ENCODE peak calls at places on chromosomes 16 and 17, in six cellular contexts. F is ovary, V is lower leg skin, T is HCT116, J is Peyer's patch, Q is IMR-90. C is an unnamed sample.

GRCh38 chr16:48117217-48118105 is 38.3 kb downstream of the ABCC12 start:
- DNase-seq in V (no peak), Q (no peak), T (peak; percentile 56), J (peak; percentile 26), F (no peak), C (peak; percentile 76)

GRCh38 chr17:16915752-16916556 is 56.0 kb downstream of the TNFRSF13B start:
- DNase-seq in J (peak; percentile 72), Q (peak; percentile 16), F (no peak), V (peak; percentile 84), T (peak; percentile 70), C (peak; percentile 44)

GRCh38 chr17:16922386-16923096 is 49.4 kb downstream of the TNFRSF13B start:
- DNase-seq in F (no peak), J (no peak), T (no peak), V (no peak), Q (peak; percentile 8), C (no peak)

GRCh38 chr17:27353469-27354050 is 59.6 kb downstream of the WSB1 start:
- DNase-seq in V (peak; percentile 99), Q (peak; percentile 92), F (peak; percentile 94), J (peak; percentile 81), T (peak; percentile 78), C (peak; percentile 98)

GRCh38 chr16:53753431-53753830 is 49.5 kb downstream of the FTO start:
- DNase-seq in T (no peak), J (no peak), V (no peak), Q (no peak), F (no peak), C (no peak)

GRCh38 chr17:75845058-75845711 is 981 bp upstream of the UNC13D start:
- DNase-seq in J (peak; percentile 81), Q (peak; percentile 73), V (peak; percentile 97), T (peak; percentile 96), F (peak; percentile 59), C (peak; percentile 92)

GRCh38 chr16:29927523-29927905 is 1.5 kb upstream of the KCTD13 start:
- DNase-seq in J (no peak), T (no peak), Q (no peak), F (no peak), V (no peak), C (no peak)

GRCh38 chr17:78112508-78113471 is 15.8 kb downstream of the TMC6 start:
- DNase-seq in T (peak; percentile 33), V (peak; percentile 96), F (peak; percentile 78), Q (peak; percentile 13), J (peak; percentile 82), C (peak; percentile 88)

GRCh38 chr17:2709173-2709661 is 2.3 kb downstream of the CLUH start:
- DNase-seq in T (no peak), Q (no peak), F (peak; percentile 35), V (peak; percentile 91), J (peak; percentile 47), C (peak; percentile 32)

GRCh38 chr17:27601069-27601974 is 29.7 kb upstream of the LGALS9 start:
- DNase-seq in V (peak; percentile 96), J (peak; percentile 91), F (peak; percentile 90), T (peak; percentile 50), Q (peak; percentile 83), C (peak; percentile 93)

GRCh38 chr17:75692976-75693375 is 25.8 kb downstream of the SAP30BP start:
- DNase-seq in J (no peak), V (no peak), Q (no peak), F (no peak), T (no peak), C (no peak)

GRCh38 chr16:51697454-51697853 is 546.4 kb upstream of the SALL1 start:
- DNase-seq in Q (no peak), V (no peak), T (no peak), J (no peak), F (no peak), C (no peak)

GRCh38 chr16:85602831-85603755 is 10.0 kb upstream of the GSE1 start:
- DNase-seq in F (no peak), J (no peak), Q (no peak), V (no peak), T (no peak), C (no peak)

GRCh38 chr17:73289549-73290254 is 22.1 kb downstream of the CDC42EP4 start:
- DNase-seq in T (no peak), Q (no peak), J (no peak), V (no peak), F (no peak), C (no peak)

GRCh38 chr17:73293031-73293430 is 18.8 kb downstream of the CDC42EP4 start:
- DNase-seq in V (no peak), F (no peak), J (no peak), T (peak; percentile 51), Q (no peak), C (no peak)

GRCh38 chr17:73292031-73292531 is 19.7 kb downstream of the CDC42EP4 start:
- DNase-seq in J (no peak), F (no peak), T (peak; percentile 89), Q (peak; percentile 83), V (no peak), C (peak; percentile 22)

GRCh38 chr17:73290399-73291259 is 21.2 kb downstream of the CDC42EP4 start:
- DNase-seq in F (no peak), V (no peak), J (no peak), T (no peak), Q (no peak), C (no peak)

DNA sequence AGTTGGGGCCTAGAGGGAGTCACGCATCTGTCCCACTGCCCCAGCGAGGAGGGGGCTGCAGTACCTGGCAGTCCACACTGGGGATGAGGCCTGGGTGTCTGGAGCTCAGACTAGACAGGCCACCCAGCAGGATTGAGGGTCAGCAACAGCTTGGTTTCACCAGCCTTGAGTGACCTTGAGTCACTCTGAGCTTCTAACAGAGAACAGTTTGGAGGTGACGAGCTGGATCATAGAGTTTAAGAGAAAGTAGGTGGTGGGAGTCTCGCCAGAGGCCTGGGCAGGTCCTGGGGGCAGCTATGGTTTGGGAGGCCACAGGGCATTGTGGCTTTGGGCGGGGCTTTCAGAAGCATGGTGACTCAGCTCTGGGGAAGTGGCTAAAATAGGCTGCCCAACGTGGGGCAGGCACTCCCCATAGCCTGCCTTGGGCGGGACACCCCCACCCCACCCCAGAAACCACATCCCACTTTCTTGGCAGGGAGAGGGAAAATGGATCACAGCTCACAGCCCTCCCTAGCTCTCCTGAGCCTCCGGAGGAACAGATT is 20.5 kb downstream of the CDC42EP4 start:
- DNase-seq in V (peak; percentile 95), Q (peak; percentile 86), J (no peak), F (peak; percentile 66), T (peak; percentile 79), C (peak; percentile 77)
- TF ChIP-seq POLR2A in V (no peak), Q (no peak), J (no peak), F (no peak), T (no peak), C (no peak)

GRCh38 chr16:50553731-50554360 is 5.7 kb downstream of the NKD1 start:
- DNase-seq in F (no peak), J (no peak), Q (no peak), T (no peak), V (no peak), C (no peak)
- TF ChIP-seq POLR2A in F (no peak), J (no peak), Q (no peak), T (no peak), V (no peak), C (no peak)

DNA sequence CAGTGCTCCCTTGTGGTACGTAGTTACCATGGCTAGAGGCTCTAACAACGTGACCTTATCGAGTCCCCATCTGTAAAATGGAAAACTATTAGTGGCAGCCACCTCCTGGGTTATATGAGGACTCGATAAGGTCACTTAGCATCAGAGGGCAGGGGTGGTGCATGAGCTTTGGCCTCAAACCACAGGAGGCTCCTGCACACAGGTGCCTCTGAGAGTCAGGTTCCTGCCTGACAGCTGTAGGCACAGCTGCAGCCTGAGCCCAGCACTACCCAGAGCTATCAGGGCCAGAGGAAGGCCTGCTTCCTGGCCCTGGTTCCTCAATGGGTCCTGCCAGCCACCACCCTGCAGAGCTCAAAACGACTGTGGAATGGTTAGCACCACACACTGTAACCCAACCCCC is 57.2 kb upstream of the SEC14L1 start:
- DNase-seq in V (no peak), F (no peak), T (no peak), Q (no peak), J (no peak), C (no peak)
- TF ChIP-seq POLR2A in V (no peak), F (no peak), T (no peak), Q (no peak), J (no peak), C (no peak)

DNA sequence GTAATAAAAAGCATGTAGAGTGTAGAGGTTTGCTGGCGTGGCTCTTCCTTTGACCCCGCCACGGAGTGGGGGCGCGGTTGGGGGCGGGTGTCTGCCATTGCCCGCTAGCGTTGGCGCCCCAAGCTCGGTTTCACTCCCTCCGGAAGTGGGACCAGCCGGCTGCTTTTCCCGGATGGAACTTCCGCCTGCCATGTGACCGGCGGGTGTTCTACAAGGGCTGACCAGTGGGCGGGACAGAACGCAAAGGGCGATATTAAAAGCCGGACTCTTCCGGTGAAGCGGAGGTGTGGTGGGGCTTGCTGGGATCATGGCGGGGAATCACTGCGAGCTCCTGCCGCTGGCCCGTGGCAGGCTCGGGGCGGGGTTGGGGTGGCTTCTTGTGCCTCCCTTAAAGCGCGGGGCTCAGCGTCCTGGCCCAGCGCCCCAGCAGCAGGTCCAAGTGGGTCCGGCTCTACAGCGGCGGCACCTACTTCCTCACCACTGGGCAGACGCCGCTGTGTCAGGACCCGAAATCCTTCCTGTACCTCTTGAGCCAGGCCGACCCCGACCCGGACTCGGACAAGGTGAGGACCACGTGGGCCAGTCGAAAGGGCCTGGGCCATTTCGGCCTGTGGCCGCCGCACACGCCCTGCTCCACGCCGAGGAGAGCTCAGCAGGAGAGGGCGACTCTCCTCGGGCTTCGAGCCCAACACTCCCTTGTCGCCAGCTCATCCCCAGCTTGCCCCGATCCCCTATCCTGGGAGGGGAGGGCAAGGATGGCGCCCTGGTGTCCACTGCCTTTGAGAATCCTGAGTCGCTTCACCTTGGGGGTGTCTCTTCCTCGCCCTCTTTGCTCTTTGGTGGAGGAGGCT is 65.6 kb downstream of the PDPK1 start:
- DNase-seq in F (peak; percentile 93), Q (peak; percentile 95), V (peak; percentile 98), T (peak; percentile 94), J (peak; percentile 90), C (peak; percentile 95)
- TF ChIP-seq POLR2A in F (peak; percentile 56), Q (peak; percentile 97), V (no peak), T (peak; percentile 94), J (peak; percentile 91), C (peak; percentile 78)

DNA sequence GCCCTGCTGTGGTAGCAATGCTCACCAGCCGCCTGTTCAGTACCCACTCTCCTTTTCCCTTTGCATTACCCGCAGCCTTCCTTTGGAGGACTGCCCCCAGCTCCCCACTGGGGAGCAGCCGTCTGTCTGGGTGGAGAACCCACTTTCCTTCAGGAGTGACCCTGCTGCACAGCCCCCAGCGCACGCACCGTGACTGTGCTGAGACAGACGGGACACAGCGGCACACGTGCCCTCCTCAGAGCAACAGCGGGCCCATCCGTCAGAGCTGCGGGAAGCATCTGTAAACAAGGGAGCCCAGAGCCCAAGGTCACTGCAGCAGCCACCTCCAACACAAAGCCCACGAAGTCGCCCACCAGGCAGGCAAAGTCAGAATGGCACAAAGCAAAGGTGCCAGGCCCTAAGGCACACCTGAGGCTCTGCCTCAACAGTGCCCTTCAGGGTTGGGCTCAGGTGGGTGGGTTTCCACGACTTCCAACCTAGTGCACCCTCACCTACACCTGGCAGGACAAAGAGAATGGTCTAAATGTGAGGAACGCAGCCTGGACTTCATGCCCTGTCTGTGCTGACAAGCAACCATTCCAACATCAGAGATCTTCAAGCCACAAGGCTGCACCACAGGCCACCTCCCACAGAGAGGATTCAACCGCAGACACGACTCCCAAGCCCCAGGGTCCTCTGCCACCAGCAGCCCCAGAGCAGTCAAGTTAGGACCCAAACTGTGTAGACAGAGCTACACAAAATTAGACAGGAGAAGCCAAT is 9.9 kb downstream of the AXIN1 start:
- DNase-seq in J (no peak), Q (no peak), V (no peak), F (no peak), T (no peak), C (no peak)
- TF ChIP-seq POLR2A in J (no peak), Q (no peak), V (no peak), F (no peak), T (no peak), C (no peak)